ENCODE peak calls at places on chromosomes 7 and 10, in nine cellular contexts. H, Y, M, I, R, G, X, U and E are unnamed samples.

GRCh38 chr7:152544481-152544927 is 108.7 kb upstream of the KMT2C start:
- DNase-seq in X (no peak), G (no peak), U (no peak), I (no peak), R (no peak), Y (no peak), M (peak), H (no peak), E (no peak)

GRCh38 chr10:117137911-117138642 is at the start of gene VAX1:
- DNase-seq in R (no peak), H (no peak), G (peak), X (no peak), U (peak), I (no peak), Y (no peak), M (no peak), E (peak)

GRCh38 chr7:43170571-43170970 is 58.1 kb downstream of the HECW1 start:
- DNase-seq in X (no peak), R (no peak), M (no peak), Y (no peak), I (no peak), H (no peak), U (no peak), G (no peak), E (no peak)

GRCh38 chr7:75596727-75597614 is 104.9 kb downstream of the SPDYE5 start:
- DNase-seq in Y (no peak), M (no peak), U (peak), H (no peak), G (no peak), R (no peak), I (no peak), X (no peak), E (no peak)

GRCh38 chr7:80622531-80622930 is 15.9 kb upstream of the CD36 start:
- DNase-seq in X (no peak), H (no peak), U (no peak), I (no peak), M (no peak), G (no peak), R (no peak), Y (no peak), E (no peak)

GRCh38 chr7:107879400-107880035 is 11.5 kb upstream of the DLD start:
- DNase-seq in H (peak), M (peak), U (peak), I (no peak), Y (no peak), X (no peak), R (no peak), G (no peak), E (no peak)

GRCh38 chr7:117872565-117873055 is 631 bp downstream of the CTTNBP2 start:
- DNase-seq in X (peak), R (no peak), H (peak), G (peak), M (peak), I (no peak), U (peak), Y (no peak), E (peak)

GRCh38 chr7:139647085-139647484 is 123.6 kb downstream of the CLEC2L start:
- DNase-seq in G (no peak), U (peak), X (no peak), M (no peak), Y (no peak), I (no peak), R (no peak), H (no peak), E (no peak)

GRCh38 chr10:78328592-78329404 is 295.1 kb downstream of the RPS24 start:
- DNase-seq in H (no peak), Y (no peak), G (peak), U (no peak), R (no peak), M (no peak), I (no peak), X (no peak), E (peak)

GRCh38 chr10:71647526-71648354 is 71.8 kb downstream of the C10orf105 start:
- DNase-seq in I (no peak), R (no peak), G (peak), U (no peak), Y (no peak), X (no peak), H (no peak), M (no peak), E (no peak)

GRCh38 chr10:110510730-110511129 is 13.0 kb downstream of the DUSP5 start:
- DNase-seq in U (no peak), X (no peak), H (no peak), G (no peak), I (no peak), Y (no peak), M (no peak), R (no peak), E (no peak)

GRCh38 chr7:55304363-55304762 is 60.8 kb upstream of the LANCL2 start:
- DNase-seq in R (no peak), X (no peak), I (no peak), U (no peak), H (no peak), G (no peak), M (no peak), Y (no peak), E (no peak)

GRCh38 chr10:75404335-75405200 is 3.0 kb upstream of the ZNF503 start:
- DNase-seq in Y (no peak), H (no peak), G (peak), R (no peak), I (peak), U (peak), M (peak), X (no peak), E (peak)

GRCh38 chr7:139783647-139784385 is 6.0 kb upstream of the HIPK2 start:
- DNase-seq in H (no peak), U (no peak), M (no peak), X (no peak), G (no peak), R (no peak), Y (no peak), I (no peak), E (no peak)

GRCh38 chr10:77418211-77418640 is 219.4 kb downstream of the KCNMA1 start:
- DNase-seq in H (no peak), X (no peak), I (no peak), M (no peak), G (no peak), Y (no peak), R (no peak), U (no peak), E (no peak)

GRCh38 chr7:148856891-148857290 is 27.2 kb downstream of the EZH2 start:
- DNase-seq in H (no peak), R (no peak), X (no peak), M (no peak), Y (no peak), U (peak), I (no peak), G (no peak), E (no peak)

GRCh38 chr7:32611700-32612099 is 116.4 kb downstream of the AVL9 start:
- DNase-seq in M (no peak), H (no peak), X (no peak), U (no peak), I (no peak), Y (no peak), R (no peak), G (no peak), E (no peak)

GRCh38 chr10:33353334-33353733 is 18.9 kb upstream of the NRP1 start:
- DNase-seq in I (no peak), R (no peak), Y (no peak), H (no peak), X (no peak), U (no peak), M (no peak), G (no peak), E (no peak)

GRCh38 chr7:21986101-21986500 is 40.4 kb upstream of the CDCA7L start:
- DNase-seq in R (no peak), X (no peak), I (no peak), U (no peak), H (no peak), G (no peak), M (no peak), Y (no peak), E (no peak)

GRCh38 chr10:97131702-97132101 is 54.1 kb downstream of the SLIT1 start:
- DNase-seq in M (no peak), H (no peak), X (no peak), U (no peak), Y (no peak), R (no peak), G (no peak), I (no peak), E (no peak)

GRCh38 chr10:12892924-12893323 is 108.6 kb downstream of the CCDC3 start:
- DNase-seq in M (no peak), G (no peak), X (no peak), Y (no peak), U (no peak), H (no peak), R (no peak), I (no peak), E (no peak)

GRCh38 chr7:69622960-69623359 is 24.7 kb downstream of the AUTS2 start:
- DNase-seq in R (no peak), I (no peak), M (no peak), G (no peak), X (no peak), U (no peak), H (no peak), Y (no peak), E (no peak)

GRCh38 chr7:149856583-149856982 is 17.2 kb upstream of the ATP6V0E2 start:
- DNase-seq in R (no peak), M (no peak), Y (no peak), H (no peak), G (no peak), U (no peak), X (no peak), I (no peak), E (no peak)

GRCh38 chr10:71135276-71135675 is 77.1 kb upstream of the UNC5B start:
- DNase-seq in Y (no peak), R (no peak), X (no peak), M (no peak), I (no peak), U (no peak), H (no peak), G (peak), E (no peak)

GRCh38 chr7:87687653-87688254 is 59.6 kb downstream of the RUNDC3B start:
- DNase-seq in H (no peak), G (no peak), R (no peak), I (no peak), X (no peak), U (no peak), M (no peak), Y (no peak), E (no peak)

GRCh38 chr10:88941026-88941425 is 11.5 kb downstream of the ACTA2 start:
- DNase-seq in X (no peak), R (no peak), H (no peak), G (no peak), I (no peak), U (no peak), Y (no peak), M (no peak), E (no peak)

GRCh38 chr10:71230656-71231025 is 18.3 kb downstream of the UNC5B start:
- DNase-seq in R (no peak), H (no peak), M (no peak), G (no peak), X (no peak), U (no peak), Y (no peak), I (no peak), E (no peak)

GRCh38 chr10:133034762-133035161 is 53.0 kb upstream of the ADGRA1 start:
- DNase-seq in X (no peak), R (no peak), Y (no peak), M (no peak), I (no peak), H (no peak), G (no peak), U (no peak), E (no peak)

GRCh38 chr7:32250494-32251260 is 180.5 kb upstream of the PDE1C start:
- DNase-seq in Y (no peak), M (no peak), H (no peak), I (no peak), U (no peak), G (peak), R (no peak), X (no peak), E (no peak)

GRCh38 chr10:129605986-129606518 is 139.0 kb downstream of the MGMT start:
- DNase-seq in G (no peak), X (no peak), H (no peak), I (no peak), R (no peak), M (no peak), U (peak), Y (no peak), E (no peak)

GRCh38 chr7:34165466-34165865 is 260.1 kb downstream of the BMPER start:
- DNase-seq in I (no peak), Y (no peak), R (no peak), X (no peak), U (no peak), G (no peak), H (no peak), M (no peak), E (no peak)

GRCh38 chr10:14125564-14125963 is 205.2 kb downstream of the FRMD4A start:
- DNase-seq in M (no peak), G (no peak), X (no peak), U (no peak), Y (no peak), I (no peak), R (no peak), H (no peak), E (no peak)

GRCh38 chr7:122588621-122589020 is 110.3 kb downstream of the RNF133 start:
- DNase-seq in H (no peak), U (no peak), X (no peak), Y (no peak), M (no peak), G (no peak), R (no peak), I (no peak), E (no peak)

GRCh38 chr7:98051118-98051744 is 55.4 kb upstream of the LMTK2 start:
- DNase-seq in M (peak), U (peak), G (peak), H (peak), I (peak), X (no peak), Y (peak), R (peak), E (no peak)

GRCh38 chr10:48369501-48369900 is 63.0 kb downstream of the MAPK8 start:
- DNase-seq in I (no peak), M (no peak), U (no peak), Y (no peak), H (no peak), R (no peak), X (no peak), G (no peak), E (no peak)

GRCh38 chr7:76356823-76357222 is 2.0 kb downstream of the YWHAG start:
- DNase-seq in Y (no peak), G (no peak), I (no peak), X (no peak), H (no peak), R (no peak), M (no peak), U (no peak), E (no peak)